ENCODE peak calls at places on chromosomes 5 and 9, in eight cellular contexts. One of them, this sample, is unnamed.

GRCh38 chr5:158725223-158725825 is 374.4 kb downstream of the EBF1 start:
- DNase-seq in GM03348: no peak
- DNase-seq in NCI-H1417: peak; percentile 44
- DNase-seq in heart left ventricle: no peak
- DNase-seq in NCI-H1092 treated with DMSO at 0.1 percent for 48 hours: no peak
- DNase-seq in NCI-H510A treated with DMSO at 0.1 percent for 48 hours: no peak
- DNase-seq in heart right ventricle: no peak
- DNase-seq in iPS-NIHi11: no peak
- DNase-seq in this sample: no peak

GRCh38 chr9:92100237-92100911 is 14.8 kb downstream of the SPTLC1 start:
- DNase-seq in GM03348: peak; percentile 88
- DNase-seq in NCI-H1417: no peak
- DNase-seq in heart left ventricle: no peak
- DNase-seq in NCI-H1092 treated with DMSO at 0.1 percent for 48 hours: no peak
- DNase-seq in NCI-H510A treated with DMSO at 0.1 percent for 48 hours: no peak
- DNase-seq in heart right ventricle: no peak
- DNase-seq in iPS-NIHi11: no peak
- DNase-seq in this sample: no peak

GRCh38 chr5:55033568-55033967 is 9.5 kb downstream of the GZMK start:
- DNase-seq in GM03348: no peak
- DNase-seq in NCI-H1417: no peak
- DNase-seq in heart left ventricle: no peak
- DNase-seq in NCI-H1092 treated with DMSO at 0.1 percent for 48 hours: no peak
- DNase-seq in NCI-H510A treated with DMSO at 0.1 percent for 48 hours: no peak
- DNase-seq in heart right ventricle: no peak
- DNase-seq in iPS-NIHi11: no peak
- DNase-seq in this sample: no peak

GRCh38 chr5:78927657-78928282 is 57.3 kb downstream of the ARSB start:
- DNase-seq in GM03348: no peak
- DNase-seq in NCI-H1417: no peak
- DNase-seq in heart left ventricle: no peak
- DNase-seq in NCI-H1092 treated with DMSO at 0.1 percent for 48 hours: no peak
- DNase-seq in NCI-H510A treated with DMSO at 0.1 percent for 48 hours: no peak
- DNase-seq in heart right ventricle: no peak
- DNase-seq in iPS-NIHi11: peak; percentile 61
- DNase-seq in this sample: no peak

GRCh38 chr9:107487521-107488399 is 1.8 kb downstream of the KLF4 start:
- DNase-seq in GM03348: peak; percentile 53
- DNase-seq in NCI-H1417: no peak
- DNase-seq in heart left ventricle: peak; percentile 62
- DNase-seq in NCI-H1092 treated with DMSO at 0.1 percent for 48 hours: no peak
- DNase-seq in NCI-H510A treated with DMSO at 0.1 percent for 48 hours: peak; percentile 32
- DNase-seq in heart right ventricle: peak; percentile 50
- DNase-seq in iPS-NIHi11: peak; percentile 84
- DNase-seq in this sample: no peak

GRCh38 chr5:138755084-138755748 is 2.0 kb downstream of the CTNNA1 start:
- DNase-seq in GM03348: no peak
- DNase-seq in NCI-H1417: no peak
- DNase-seq in heart left ventricle: no peak
- DNase-seq in NCI-H1092 treated with DMSO at 0.1 percent for 48 hours: no peak
- DNase-seq in NCI-H510A treated with DMSO at 0.1 percent for 48 hours: no peak
- DNase-seq in heart right ventricle: no peak
- DNase-seq in iPS-NIHi11: no peak
- DNase-seq in this sample: no peak

GRCh38 chr9:81969971-81970370 is 18.6 kb upstream of the SPATA31D1 start:
- DNase-seq in GM03348: no peak
- DNase-seq in NCI-H1417: no peak
- DNase-seq in heart left ventricle: no peak
- DNase-seq in NCI-H1092 treated with DMSO at 0.1 percent for 48 hours: no peak
- DNase-seq in NCI-H510A treated with DMSO at 0.1 percent for 48 hours: no peak
- DNase-seq in heart right ventricle: no peak
- DNase-seq in iPS-NIHi11: no peak
- DNase-seq in this sample: no peak

GRCh38 chr5:142685418-142686209 is at the start of gene FGF1:
- DNase-seq in GM03348: peak; percentile 31
- DNase-seq in NCI-H1417: peak; percentile 82
- DNase-seq in heart left ventricle: peak; percentile 71
- DNase-seq in NCI-H1092 treated with DMSO at 0.1 percent for 48 hours: no peak
- DNase-seq in NCI-H510A treated with DMSO at 0.1 percent for 48 hours: no peak
- DNase-seq in heart right ventricle: peak; percentile 70
- DNase-seq in iPS-NIHi11: no peak
- DNase-seq in this sample: peak; percentile 76

GRCh38 chr5:763397-763796 is 21.1 kb downstream of the ZDHHC11B start:
- DNase-seq in GM03348: peak; percentile 1
- DNase-seq in NCI-H1417: no peak
- DNase-seq in heart left ventricle: no peak
- DNase-seq in NCI-H1092 treated with DMSO at 0.1 percent for 48 hours: no peak
- DNase-seq in NCI-H510A treated with DMSO at 0.1 percent for 48 hours: no peak
- DNase-seq in heart right ventricle: no peak
- DNase-seq in iPS-NIHi11: no peak
- DNase-seq in this sample: no peak

GRCh38 chr5:81971086-81971693 is 633 bp upstream of the ATG10 start:
- DNase-seq in GM03348: peak; percentile 22
- DNase-seq in NCI-H1417: peak; percentile 52
- DNase-seq in heart left ventricle: no peak
- DNase-seq in NCI-H1092 treated with DMSO at 0.1 percent for 48 hours: peak; percentile 69
- DNase-seq in NCI-H510A treated with DMSO at 0.1 percent for 48 hours: peak; percentile 50
- DNase-seq in heart right ventricle: no peak
- DNase-seq in iPS-NIHi11: no peak
- DNase-seq in this sample: peak; percentile 63

GRCh38 chr5:147796556-147797308 is 14.2 kb upstream of the JAKMIP2 start:
- DNase-seq in GM03348: no peak
- DNase-seq in NCI-H1417: peak; percentile 17
- DNase-seq in heart left ventricle: no peak
- DNase-seq in NCI-H1092 treated with DMSO at 0.1 percent for 48 hours: no peak
- DNase-seq in NCI-H510A treated with DMSO at 0.1 percent for 48 hours: peak; percentile 38
- DNase-seq in heart right ventricle: no peak
- DNase-seq in iPS-NIHi11: no peak
- DNase-seq in this sample: no peak

GRCh38 chr5:42988568-42988967 is 51.6 kb downstream of the ANXA2R start:
- DNase-seq in GM03348: no peak
- DNase-seq in NCI-H1417: no peak
- DNase-seq in heart left ventricle: no peak
- DNase-seq in NCI-H1092 treated with DMSO at 0.1 percent for 48 hours: no peak
- DNase-seq in NCI-H510A treated with DMSO at 0.1 percent for 48 hours: no peak
- DNase-seq in heart right ventricle: no peak
- DNase-seq in iPS-NIHi11: no peak
- DNase-seq in this sample: no peak

GRCh38 chr9:71897573-71897972 is 13.4 kb downstream of the ABHD17B start:
- DNase-seq in GM03348: no peak
- DNase-seq in NCI-H1417: no peak
- DNase-seq in heart left ventricle: no peak
- DNase-seq in NCI-H1092 treated with DMSO at 0.1 percent for 48 hours: no peak
- DNase-seq in NCI-H510A treated with DMSO at 0.1 percent for 48 hours: no peak
- DNase-seq in heart right ventricle: no peak
- DNase-seq in iPS-NIHi11: no peak
- DNase-seq in this sample: no peak

GRCh38 chr5:88509403-88509802 is 240.8 kb upstream of the TMEM161B start:
- DNase-seq in GM03348: no peak
- DNase-seq in NCI-H1417: no peak
- DNase-seq in heart left ventricle: no peak
- DNase-seq in NCI-H1092 treated with DMSO at 0.1 percent for 48 hours: no peak
- DNase-seq in NCI-H510A treated with DMSO at 0.1 percent for 48 hours: no peak
- DNase-seq in heart right ventricle: no peak
- DNase-seq in iPS-NIHi11: no peak
- DNase-seq in this sample: no peak

GRCh38 chr5:11564716-11565115 is 339.5 kb downstream of the CTNND2 start:
- DNase-seq in GM03348: no peak
- DNase-seq in NCI-H1417: no peak
- DNase-seq in heart left ventricle: no peak
- DNase-seq in NCI-H1092 treated with DMSO at 0.1 percent for 48 hours: no peak
- DNase-seq in NCI-H510A treated with DMSO at 0.1 percent for 48 hours: no peak
- DNase-seq in heart right ventricle: no peak
- DNase-seq in iPS-NIHi11: no peak
- DNase-seq in this sample: peak; percentile 89

GRCh38 chr5:161924270-161924669 is 76.3 kb downstream of the GABRA1 start:
- DNase-seq in GM03348: no peak
- DNase-seq in NCI-H1417: no peak
- DNase-seq in heart left ventricle: no peak
- DNase-seq in NCI-H1092 treated with DMSO at 0.1 percent for 48 hours: no peak
- DNase-seq in NCI-H510A treated with DMSO at 0.1 percent for 48 hours: no peak
- DNase-seq in heart right ventricle: no peak
- DNase-seq in iPS-NIHi11: no peak
- DNase-seq in this sample: no peak

GRCh38 chr9:113454914-113455761 is 8.4 kb upstream of the RGS3 start:
- DNase-seq in GM03348: peak; percentile 72
- DNase-seq in NCI-H1417: no peak
- DNase-seq in heart left ventricle: peak; percentile 80
- DNase-seq in NCI-H1092 treated with DMSO at 0.1 percent for 48 hours: no peak
- DNase-seq in NCI-H510A treated with DMSO at 0.1 percent for 48 hours: peak; percentile 27
- DNase-seq in heart right ventricle: peak; percentile 68
- DNase-seq in iPS-NIHi11: peak; percentile 29
- DNase-seq in this sample: no peak

GRCh38 chr9:105679406-105680022 is 14.8 kb upstream of the TMEM38B start:
- DNase-seq in GM03348: no peak
- DNase-seq in NCI-H1417: no peak
- DNase-seq in heart left ventricle: no peak
- DNase-seq in NCI-H1092 treated with DMSO at 0.1 percent for 48 hours: peak; percentile 19
- DNase-seq in NCI-H510A treated with DMSO at 0.1 percent for 48 hours: no peak
- DNase-seq in heart right ventricle: no peak
- DNase-seq in iPS-NIHi11: no peak
- DNase-seq in this sample: no peak

GRCh38 chr9:28563612-28564011 is 990.3 kb upstream of the C9orf72 start:
- DNase-seq in GM03348: no peak
- DNase-seq in NCI-H1417: no peak
- DNase-seq in heart left ventricle: no peak
- DNase-seq in NCI-H1092 treated with DMSO at 0.1 percent for 48 hours: no peak
- DNase-seq in NCI-H510A treated with DMSO at 0.1 percent for 48 hours: no peak
- DNase-seq in heart right ventricle: no peak
- DNase-seq in iPS-NIHi11: no peak
- DNase-seq in this sample: no peak

GRCh38 chr9:893843-894420 is 52.4 kb downstream of the DMRT1 start:
- DNase-seq in GM03348: peak; percentile 78
- DNase-seq in NCI-H1417: peak; percentile 75
- DNase-seq in heart left ventricle: no peak
- DNase-seq in NCI-H1092 treated with DMSO at 0.1 percent for 48 hours: peak; percentile 67
- DNase-seq in NCI-H510A treated with DMSO at 0.1 percent for 48 hours: peak; percentile 73
- DNase-seq in heart right ventricle: peak; percentile 13
- DNase-seq in iPS-NIHi11: peak; percentile 76
- DNase-seq in this sample: peak; percentile 13

GRCh38 chr5:43874772-43875171 is 271.8 kb downstream of the NNT start:
- DNase-seq in GM03348: peak; percentile 40
- DNase-seq in NCI-H1417: no peak
- DNase-seq in heart left ventricle: no peak
- DNase-seq in NCI-H1092 treated with DMSO at 0.1 percent for 48 hours: no peak
- DNase-seq in NCI-H510A treated with DMSO at 0.1 percent for 48 hours: no peak
- DNase-seq in heart right ventricle: peak; percentile 6
- DNase-seq in iPS-NIHi11: no peak
- DNase-seq in this sample: no peak

GRCh38 chr9:79952401-79952800 is 380.6 kb downstream of the TLE4 start:
- DNase-seq in GM03348: no peak
- DNase-seq in NCI-H1417: no peak
- DNase-seq in heart left ventricle: no peak
- DNase-seq in NCI-H1092 treated with DMSO at 0.1 percent for 48 hours: no peak
- DNase-seq in NCI-H510A treated with DMSO at 0.1 percent for 48 hours: no peak
- DNase-seq in heart right ventricle: no peak
- DNase-seq in iPS-NIHi11: no peak
- DNase-seq in this sample: no peak

GRCh38 chr9:133248722-133249295 is 26.2 kb downstream of the ABO start:
- DNase-seq in GM03348: peak; percentile 2
- DNase-seq in NCI-H1417: no peak
- DNase-seq in heart left ventricle: no peak
- DNase-seq in NCI-H1092 treated with DMSO at 0.1 percent for 48 hours: no peak
- DNase-seq in NCI-H510A treated with DMSO at 0.1 percent for 48 hours: no peak
- DNase-seq in heart right ventricle: no peak
- DNase-seq in iPS-NIHi11: no peak
- DNase-seq in this sample: no peak

GRCh38 chr9:83267741-83268140 is 204.8 kb upstream of the RASEF start:
- DNase-seq in GM03348: no peak
- DNase-seq in NCI-H1417: no peak
- DNase-seq in heart left ventricle: no peak
- DNase-seq in NCI-H1092 treated with DMSO at 0.1 percent for 48 hours: no peak
- DNase-seq in NCI-H510A treated with DMSO at 0.1 percent for 48 hours: no peak
- DNase-seq in heart right ventricle: no peak
- DNase-seq in iPS-NIHi11: no peak
- DNase-seq in this sample: no peak

GRCh38 chr5:125376059-125376641 is 629.7 kb upstream of the ZNF608 start:
- DNase-seq in GM03348: no peak
- DNase-seq in NCI-H1417: no peak
- DNase-seq in heart left ventricle: no peak
- DNase-seq in NCI-H1092 treated with DMSO at 0.1 percent for 48 hours: no peak
- DNase-seq in NCI-H510A treated with DMSO at 0.1 percent for 48 hours: no peak
- DNase-seq in heart right ventricle: no peak
- DNase-seq in iPS-NIHi11: no peak
- DNase-seq in this sample: no peak

GRCh38 chr5:133758641-133759040 is 146.3 kb upstream of the FSTL4 start:
- DNase-seq in GM03348: no peak
- DNase-seq in NCI-H1417: no peak
- DNase-seq in heart left ventricle: no peak
- DNase-seq in NCI-H1092 treated with DMSO at 0.1 percent for 48 hours: no peak
- DNase-seq in NCI-H510A treated with DMSO at 0.1 percent for 48 hours: no peak
- DNase-seq in heart right ventricle: no peak
- DNase-seq in iPS-NIHi11: no peak
- DNase-seq in this sample: no peak

GRCh38 chr9:126862461-126862830 is 2.0 kb downstream of the ZBTB34 start:
- DNase-seq in GM03348: no peak
- DNase-seq in NCI-H1417: no peak
- DNase-seq in heart left ventricle: no peak
- DNase-seq in NCI-H1092 treated with DMSO at 0.1 percent for 48 hours: no peak
- DNase-seq in NCI-H510A treated with DMSO at 0.1 percent for 48 hours: no peak
- DNase-seq in heart right ventricle: no peak
- DNase-seq in iPS-NIHi11: no peak
- DNase-seq in this sample: peak; percentile 36

GRCh38 chr5:130141689-130142320 is 237.5 kb downstream of the CHSY3 start:
- DNase-seq in GM03348: peak; percentile 51
- DNase-seq in NCI-H1417: no peak
- DNase-seq in heart left ventricle: no peak
- DNase-seq in NCI-H1092 treated with DMSO at 0.1 percent for 48 hours: no peak
- DNase-seq in NCI-H510A treated with DMSO at 0.1 percent for 48 hours: no peak
- DNase-seq in heart right ventricle: peak; percentile 6
- DNase-seq in iPS-NIHi11: peak; percentile 63
- DNase-seq in this sample: peak; percentile 45

GRCh38 chr5:22316291-22316690 is 536.9 kb downstream of the CDH12 start:
- DNase-seq in GM03348: no peak
- DNase-seq in NCI-H1417: no peak
- DNase-seq in heart left ventricle: no peak
- DNase-seq in NCI-H1092 treated with DMSO at 0.1 percent for 48 hours: no peak
- DNase-seq in NCI-H510A treated with DMSO at 0.1 percent for 48 hours: no peak
- DNase-seq in heart right ventricle: no peak
- DNase-seq in iPS-NIHi11: no peak
- DNase-seq in this sample: no peak

GRCh38 chr9:136533775-136534157 is 12.1 kb downstream of the NOTCH1 start:
- DNase-seq in GM03348: no peak
- DNase-seq in NCI-H1417: no peak
- DNase-seq in heart left ventricle: peak; percentile 76
- DNase-seq in NCI-H1092 treated with DMSO at 0.1 percent for 48 hours: no peak
- DNase-seq in NCI-H510A treated with DMSO at 0.1 percent for 48 hours: no peak
- DNase-seq in heart right ventricle: no peak
- DNase-seq in iPS-NIHi11: no peak
- DNase-seq in this sample: no peak

GRCh38 chr5:132916086-132916485 is 42.6 kb downstream of the LEAP2 start:
- DNase-seq in GM03348: no peak
- DNase-seq in NCI-H1417: no peak
- DNase-seq in heart left ventricle: no peak
- DNase-seq in NCI-H1092 treated with DMSO at 0.1 percent for 48 hours: no peak
- DNase-seq in NCI-H510A treated with DMSO at 0.1 percent for 48 hours: no peak
- DNase-seq in heart right ventricle: no peak
- DNase-seq in iPS-NIHi11: no peak
- DNase-seq in this sample: no peak

GRCh38 chr5:93532370-93532769 is 48.6 kb downstream of the NR2F1-AS1 start:
- DNase-seq in GM03348: peak; percentile 58
- DNase-seq in NCI-H1417: no peak
- DNase-seq in heart left ventricle: peak; percentile 59
- DNase-seq in NCI-H1092 treated with DMSO at 0.1 percent for 48 hours: no peak
- DNase-seq in NCI-H510A treated with DMSO at 0.1 percent for 48 hours: no peak
- DNase-seq in heart right ventricle: peak; percentile 68
- DNase-seq in iPS-NIHi11: peak; percentile 14
- DNase-seq in this sample: peak; percentile 76